ENCODE peak calls at places on chromosomes 5 and 9, in five cellular contexts. X is K562, H is SK-N-SH, O is HepG2, A is GM12878. W is an unnamed sample.

GRCh38 chr5:496028-496427 is 28.2 kb downstream of the SLC9A3 start:
- DNase-seq in O (no peak), X (no peak), A (no peak), H (no peak), W (no peak)

GRCh38 chr9:96674914-96675538 is 19.9 kb upstream of the PRXL2C start:
- DNase-seq in O (no peak), X (no peak), A (no peak), H (no peak), W (no peak)

GRCh38 chr5:170681013-170681433 is 102.5 kb upstream of the GABRP start:
- DNase-seq in O (no peak), A (no peak), X (no peak), H (peak), W (no peak)

GRCh38 chr9:32395483-32396216 is 11.2 kb downstream of the ACO1 start:
- DNase-seq in H (peak), X (no peak), O (no peak), A (no peak), W (no peak)

GRCh38 chr5:53962306-53962705 is 348.1 kb downstream of the ARL15 start:
- DNase-seq in O (no peak), A (no peak), H (no peak), X (no peak), W (no peak)

GRCh38 chr9:437066-438015 is 222.7 kb downstream of the DOCK8 start:
- DNase-seq in H (no peak), X (no peak), A (no peak), O (no peak), W (no peak)

GRCh38 chr9:97554566-97555075 is 53.2 kb downstream of the TMOD1 start:
- DNase-seq in X (no peak), A (no peak), O (no peak), H (no peak), W (no peak)

GRCh38 chr9:127123239-127123935 is 952 bp upstream of the ANGPTL2 start:
- DNase-seq in A (no peak), X (no peak), H (no peak), O (no peak), W (no peak)

GRCh38 chr9:10268500-10269485 is 344.0 kb downstream of the PTPRD start:
- DNase-seq in O (peak), X (no peak), A (no peak), H (peak), W (no peak)

GRCh38 chr9:136255896-136256890 is 10.6 kb upstream of the QSOX2 start:
- DNase-seq in H (no peak), A (no peak), O (no peak), X (peak), W (no peak)

GRCh38 chr9:98318834-98319478 is 63.5 kb upstream of the TBC1D2 start:
- DNase-seq in H (no peak), A (no peak), O (no peak), X (peak), W (no peak)

GRCh38 chr5:140043508-140043872 is 391 bp upstream of the NRG2 start:
- DNase-seq in X (peak), H (peak), A (no peak), O (no peak), W (no peak)

GRCh38 chr9:68416891-68417570 is 60.6 kb downstream of the PGM5 start:
- DNase-seq in A (no peak), X (peak), O (no peak), H (no peak), W (peak)

GRCh38 chr9:111016046-111017026 is 21.9 kb downstream of the LPAR1 start:
- DNase-seq in X (no peak), H (peak), O (no peak), A (no peak), W (no peak)

GRCh38 chr9:6551126-6551525 is 94.4 kb downstream of the GLDC start:
- DNase-seq in H (no peak), O (no peak), X (no peak), A (no peak), W (no peak)

GRCh38 chr9:6552033-6552737 is 93.3 kb downstream of the GLDC start:
- DNase-seq in X (no peak), A (no peak), O (peak), H (peak), W (no peak)

GRCh38 chr9:6545017-6545691 is 100.4 kb downstream of the GLDC start:
- DNase-seq in X (no peak), H (no peak), O (no peak), A (no peak), W (no peak)

GRCh38 chr9:6552738-6553121 is 92.8 kb downstream of the GLDC start:
- DNase-seq in A (no peak), O (no peak), X (no peak), H (no peak), W (no peak)

GRCh38 chr9:6549106-6549505 is 96.4 kb downstream of the GLDC start:
- DNase-seq in X (no peak), O (no peak), H (peak), A (no peak), W (no peak)
- TF ChIP-seq GABPA in X (no peak), O (no peak), H (no peak), A (no peak), W (no peak)

GRCh38 chr5:157864067-157864466 is 5.1 kb upstream of the CLINT1 start:
- DNase-seq in O (no peak), A (no peak), H (no peak), X (no peak), W (no peak)

GRCh38 chr5:157862183-157862851 is 3.4 kb upstream of the CLINT1 start:
- DNase-seq in X (no peak), H (no peak), A (no peak), O (no peak), W (no peak)

GRCh38 chr5:157866536-157866935 is 7.6 kb upstream of the CLINT1 start:
- DNase-seq in A (no peak), X (no peak), H (no peak), O (no peak), W (no peak)

GRCh38 chr5:157867736-157868135 is 8.8 kb upstream of the CLINT1 start:
- DNase-seq in X (no peak), H (no peak), O (no peak), A (no peak), W (no peak)

DNA sequence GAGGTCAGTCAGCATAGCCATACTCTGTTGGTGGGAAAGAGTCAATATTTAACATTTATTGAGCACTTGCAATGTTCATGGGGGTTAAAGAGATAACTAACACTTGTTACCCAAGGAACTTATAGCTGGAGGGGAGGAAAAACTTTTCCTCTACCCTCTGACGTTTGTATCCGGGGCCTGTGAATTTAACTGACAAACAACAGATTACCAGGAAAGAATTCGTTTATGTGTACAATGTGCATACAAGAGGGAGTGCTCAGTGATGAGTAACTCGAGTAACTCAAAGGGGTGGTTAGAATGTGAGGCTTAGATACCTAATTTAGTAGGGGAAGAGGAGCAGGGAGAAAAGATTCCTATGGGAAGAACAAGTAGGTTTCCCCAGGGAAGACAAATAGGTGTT is 6.9 kb upstream of the CLINT1 start:
- DNase-seq in A (no peak), H (no peak), O (peak), X (no peak), W (no peak)
- TF ChIP-seq REST in A (no peak), H (no peak), O (no peak), X (no peak), W (no peak)

DNA sequence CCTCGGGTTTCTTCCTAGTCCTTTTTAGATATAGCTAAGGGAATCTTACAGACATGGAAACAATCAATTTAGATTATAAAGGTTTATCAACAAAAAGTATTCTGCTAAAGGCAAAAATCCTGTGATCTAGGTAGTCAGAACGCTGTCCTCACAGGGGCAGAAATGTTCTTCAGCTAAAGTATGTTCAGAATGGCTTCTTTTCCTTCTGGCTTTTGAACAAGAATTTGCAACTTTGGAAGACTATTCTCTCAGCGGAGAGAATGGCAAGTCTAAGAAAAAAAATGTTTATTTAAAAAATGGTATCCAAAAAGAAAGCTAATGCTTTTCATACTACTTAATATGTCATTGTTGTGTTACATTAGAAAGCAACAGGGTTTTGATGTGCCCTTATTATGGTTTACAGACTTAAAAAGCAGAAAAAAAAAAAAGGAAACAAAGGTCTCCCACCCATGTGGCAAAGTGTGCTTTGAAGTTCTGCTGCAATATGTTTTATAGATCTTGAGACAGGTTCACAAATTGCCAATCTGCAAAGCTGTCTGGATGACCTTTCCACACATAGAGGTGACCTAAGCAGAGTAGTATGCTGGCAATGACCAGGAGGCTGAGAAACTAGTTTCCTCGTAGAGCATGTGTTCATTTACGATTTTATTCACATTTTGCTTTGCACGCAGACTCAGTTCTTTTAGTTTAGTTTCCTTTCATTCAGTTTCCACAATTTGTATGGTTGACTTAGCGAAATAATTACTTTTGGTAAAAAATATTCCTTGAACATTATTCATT is 45.1 kb upstream of the PJA2 start:
- DNase-seq in O (no peak), H (no peak), A (no peak), X (no peak), W (no peak)
- H3K4me3 ChIP-seq in O (no peak), H (peak), A (no peak), X (no peak), W (no peak)

GRCh38 chr5:178671745-178672144 is 44.9 kb upstream of the CLK4 start:
- DNase-seq in O (no peak), H (no peak), X (no peak), A (no peak), W (no peak)
- TF ChIP-seq GABPA in O (no peak), H (no peak), X (no peak), A (no peak), W (no peak)

DNA sequence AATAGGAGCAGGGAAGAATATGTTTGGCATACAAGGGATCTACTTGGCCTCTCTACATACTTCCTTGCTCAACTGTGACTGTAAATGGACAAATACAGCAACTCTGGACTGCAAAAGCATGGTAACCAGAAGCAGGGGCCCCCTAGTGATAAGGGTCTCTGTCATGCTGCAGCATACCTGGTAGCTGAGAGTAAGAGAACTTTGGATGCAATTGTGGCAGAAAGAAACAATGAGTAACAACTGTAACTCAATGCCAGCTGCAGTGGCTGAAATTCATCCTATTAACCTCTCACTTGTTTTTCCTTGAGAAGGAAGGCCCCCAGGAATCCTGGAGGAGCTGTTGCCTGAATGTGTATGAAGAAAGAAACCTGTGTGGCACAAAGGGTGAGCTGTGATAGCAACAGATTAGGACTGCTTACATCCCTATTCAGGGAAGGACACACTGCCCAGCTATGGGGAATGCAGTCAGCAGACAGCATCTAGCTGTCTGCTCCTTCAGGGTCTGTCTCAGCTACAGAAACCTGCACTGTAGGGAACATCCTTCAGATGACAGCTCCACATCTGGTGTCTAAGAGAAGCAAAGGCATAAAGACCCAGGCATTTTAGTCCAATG is 468.1 kb upstream of the ACTBL2 start:
- DNase-seq in A (no peak), X (no peak), O (no peak), H (no peak), W (no peak)
- TF ChIP-seq REST in A (no peak), X (no peak), O (no peak), H (no peak), W (no peak)

DNA sequence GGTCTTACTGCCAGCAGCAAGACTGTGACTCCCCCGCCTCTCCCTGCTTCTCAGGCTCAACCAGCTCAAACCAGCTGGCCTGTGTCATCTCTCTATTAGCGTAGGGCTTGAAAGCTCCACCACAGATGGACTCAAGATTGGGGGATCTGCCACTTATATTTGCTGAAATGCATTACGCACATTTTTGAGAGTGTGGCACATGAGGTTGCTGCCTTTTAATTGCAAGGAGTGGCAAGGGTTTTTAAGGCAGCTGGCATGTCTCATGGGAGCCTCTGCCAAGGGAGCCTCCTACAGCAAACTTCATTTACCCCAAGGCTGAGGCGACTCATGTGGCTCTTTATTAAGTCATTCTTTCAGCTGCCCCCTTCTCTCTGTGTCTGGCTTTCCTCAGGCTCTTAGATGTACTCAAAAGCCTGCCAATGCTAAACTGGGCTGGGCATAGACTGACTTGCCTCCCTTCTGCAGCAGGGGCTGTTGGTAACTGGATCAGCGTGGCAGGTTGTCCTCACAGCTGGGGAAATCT is 219.3 kb downstream of the SMARCA2 start:
- DNase-seq in A (no peak), O (no peak), H (peak), X (no peak), W (no peak)
- H3K4me3 ChIP-seq in A (no peak), O (no peak), H (no peak), X (no peak), W (no peak)

GRCh38 chr9:4335631-4336030 is 35.8 kb upstream of the GLIS3 start:
- DNase-seq in A (no peak), H (no peak), X (no peak), O (no peak), W (no peak)
- TF ChIP-seq GABPA in A (no peak), H (no peak), X (no peak), O (no peak), W (no peak)

GRCh38 chr5:179792612-179793469 is 945 bp upstream of the LTC4S start:
- DNase-seq in X (no peak), H (no peak), O (no peak), A (no peak), W (peak)

GRCh38 chr5:179794171-179794570 is 385 bp downstream of the LTC4S start:
- DNase-seq in X (no peak), H (no peak), A (no peak), O (no peak), W (no peak)

GRCh38 chr5:179794575-179794974 is 789 bp downstream of the LTC4S start:
- DNase-seq in H (no peak), A (no peak), X (no peak), O (no peak), W (no peak)

GRCh38 chr5:179791881-179792611 is 1.7 kb upstream of the LTC4S start:
- DNase-seq in X (no peak), H (peak), A (no peak), O (no peak), W (peak)

GRCh38 chr5:179793470-179794139 is at the start of gene LTC4S:
- DNase-seq in A (no peak), O (no peak), X (no peak), H (no peak), W (peak)
- TF ChIP-seq REST in A (no peak), O (no peak), X (no peak), H (no peak), W (no peak)

GRCh38 chr5:150658121-150658520 is 2.9 kb upstream of the MYOZ3 start:
- DNase-seq in H (no peak), X (no peak), O (no peak), A (no peak), W (no peak)

GRCh38 chr5:150658699-150659265 is 2.3 kb upstream of the MYOZ3 start:
- DNase-seq in A (no peak), X (no peak), H (no peak), O (no peak), W (no peak)

GRCh38 chr5:150655221-150655620 is 5.8 kb upstream of the MYOZ3 start:
- DNase-seq in X (no peak), O (no peak), H (no peak), A (no peak), W (no peak)

GRCh38 chr5:150654181-150654580 is 6.9 kb upstream of the MYOZ3 start:
- DNase-seq in H (no peak), A (no peak), X (no peak), O (no peak), W (no peak)

GRCh38 chr5:150656191-150657132 is 4.6 kb upstream of the MYOZ3 start:
- DNase-seq in H (peak), A (peak), X (peak), O (peak), W (peak)
- H3K4me3 ChIP-seq in H (peak), A (peak), X (peak), O (peak), W (peak)

GRCh38 chr9:89999534-90000370 is 394.9 kb downstream of the GADD45G start:
- DNase-seq in A (peak), O (peak), X (no peak), H (peak), W (no peak)
- TF ChIP-seq GABPA in A (no peak), O (no peak), X (no peak), H (no peak), W (no peak)